ENCODE peak calls at places on chromosomes 16 and 17, in five cellular contexts. U is T-helper 2 cell; A is T-helper 9 cell; I is HTR-8/SVneo; L is stimulated activated CD4-positive, alpha-beta T cell treated with anti-CD3 and anti-CD28 coated beads, Interleukin-4, amount 100 ng/mL, for 1 hour. Z is an unnamed sample.

GRCh38 chr17:50787106-50787505 is 19.8 kb upstream of the ANKRD40CL start:
- DNase-seq in I (no peak), U (no peak), A (no peak), L (no peak), Z (no peak)

GRCh38 chr16:22787456-22788189 is 26.3 kb upstream of the HS3ST2 start:
- DNase-seq in A (no peak), I (no peak), U (no peak), L (no peak), Z (no peak)

GRCh38 chr16:22008215-22009142 is 568 bp downstream of the MOSMO start:
- DNase-seq in L (peak), A (peak), I (no peak), U (no peak), Z (peak)

GRCh38 chr17:49482144-49482817 is 12.8 kb upstream of the NGFR start:
- DNase-seq in U (no peak), I (no peak), A (no peak), L (no peak), Z (no peak)

GRCh38 chr17:40329981-40330794 is 21.2 kb downstream of the RARA start:
- DNase-seq in U (no peak), A (no peak), I (no peak), L (no peak), Z (no peak)

GRCh38 chr16:84759061-84759460 is 59.3 kb downstream of the USP10 start:
- DNase-seq in A (peak), L (no peak), I (no peak), U (no peak), Z (no peak)

GRCh38 chr17:59558953-59559352 is 6.5 kb upstream of the DHX40 start:
- DNase-seq in I (no peak), A (no peak), U (no peak), L (no peak), Z (no peak)

GRCh38 chr16:58367252-58367651 is 25.0 kb upstream of the GINS3 start:
- DNase-seq in A (no peak), I (no peak), L (no peak), U (no peak), Z (no peak)

GRCh38 chr17:49497147-49498036 is 2.3 kb downstream of the NGFR start:
- DNase-seq in U (no peak), A (peak), L (peak), I (no peak), Z (peak)